ENCODE peak calls at places on chromosomes 6 and 20, in seven cellular contexts. One of them, this sample, is unnamed.

GRCh38 chr20:20505554-20505953 is 137.7 kb downstream of the INSM1 start:
- DNase-seq in left ventricle myocardium inferior: no peak
- DNase-seq in bronchial epithelial cell: no peak
- DNase-seq in AG04449: no peak
- DNase-seq in mucosa of descending colon: no peak
- DNase-seq in endothelial cell: no peak
- DNase-seq in Peyer's patch: no peak
- DNase-seq in this sample: peak

GRCh38 chr20:50427740-50428462 is 82.3 kb upstream of the PTPN1 start:
- DNase-seq in AG04449: no peak
- DNase-seq in bronchial epithelial cell: peak
- DNase-seq in left ventricle myocardium inferior: peak
- DNase-seq in endothelial cell: no peak
- DNase-seq in Peyer's patch: no peak
- DNase-seq in mucosa of descending colon: no peak
- DNase-seq in this sample: no peak

GRCh38 chr6:10626154-10626741 is 68.2 kb downstream of the C6orf52 start:
- DNase-seq in left ventricle myocardium inferior: no peak
- DNase-seq in endothelial cell: no peak
- DNase-seq in bronchial epithelial cell: no peak
- DNase-seq in AG04449: no peak
- DNase-seq in mucosa of descending colon: no peak
- DNase-seq in Peyer's patch: no peak
- DNase-seq in this sample: no peak

GRCh38 chr6:94548211-94548610 is 1029.1 kb upstream of the MANEA start:
- DNase-seq in bronchial epithelial cell: no peak
- DNase-seq in AG04449: no peak
- DNase-seq in mucosa of descending colon: no peak
- DNase-seq in left ventricle myocardium inferior: no peak
- DNase-seq in Peyer's patch: no peak
- DNase-seq in endothelial cell: no peak
- DNase-seq in this sample: no peak

GRCh38 chr6:156167289-156168076 is 609.7 kb upstream of the ARID1B start:
- DNase-seq in mucosa of descending colon: no peak
- DNase-seq in AG04449: no peak
- DNase-seq in endothelial cell: no peak
- DNase-seq in left ventricle myocardium inferior: no peak
- DNase-seq in bronchial epithelial cell: no peak
- DNase-seq in Peyer's patch: no peak
- DNase-seq in this sample: no peak

GRCh38 chr20:58340853-58341252 is 31.3 kb downstream of the RAB22A start:
- DNase-seq in left ventricle myocardium inferior: no peak
- DNase-seq in endothelial cell: no peak
- DNase-seq in AG04449: no peak
- DNase-seq in bronchial epithelial cell: peak
- DNase-seq in Peyer's patch: no peak
- DNase-seq in mucosa of descending colon: no peak
- DNase-seq in this sample: no peak

GRCh38 chr20:36255445-36255844 is 19.2 kb downstream of the AAR2 start:
- DNase-seq in endothelial cell: no peak
- DNase-seq in Peyer's patch: no peak
- DNase-seq in AG04449: no peak
- DNase-seq in mucosa of descending colon: no peak
- DNase-seq in left ventricle myocardium inferior: no peak
- DNase-seq in bronchial epithelial cell: no peak
- DNase-seq in this sample: no peak

GRCh38 chr20:1900321-1900791 is 5.1 kb downstream of the SIRPA start:
- DNase-seq in bronchial epithelial cell: peak
- DNase-seq in mucosa of descending colon: peak
- DNase-seq in AG04449: no peak
- DNase-seq in Peyer's patch: peak
- DNase-seq in left ventricle myocardium inferior: peak
- DNase-seq in endothelial cell: peak
- DNase-seq in this sample: peak

GRCh38 chr6:143061597-143062385 is 1.1 kb downstream of the AIG1 start:
- DNase-seq in bronchial epithelial cell: peak
- DNase-seq in left ventricle myocardium inferior: no peak
- DNase-seq in AG04449: no peak
- DNase-seq in Peyer's patch: no peak
- DNase-seq in endothelial cell: no peak
- DNase-seq in mucosa of descending colon: no peak
- DNase-seq in this sample: no peak

GRCh38 chr6:40845588-40845987 is 193.4 kb downstream of the UNC5CL start:
- DNase-seq in AG04449: no peak
- DNase-seq in endothelial cell: peak
- DNase-seq in mucosa of descending colon: no peak
- DNase-seq in Peyer's patch: no peak
- DNase-seq in left ventricle myocardium inferior: no peak
- DNase-seq in bronchial epithelial cell: peak
- DNase-seq in this sample: peak
- TF ChIP-seq CTCF in AG04449: peak
- TF ChIP-seq CTCF in endothelial cell: peak
- TF ChIP-seq CTCF in mucosa of descending colon: no peak
- TF ChIP-seq CTCF in Peyer's patch: peak
- TF ChIP-seq CTCF in left ventricle myocardium inferior: peak
- TF ChIP-seq CTCF in bronchial epithelial cell: peak
- TF ChIP-seq CTCF in this sample: peak

GRCh38 chr6:38847497-38847896 is 132.4 kb downstream of the DNAH8 start:
- DNase-seq in left ventricle myocardium inferior: no peak
- DNase-seq in mucosa of descending colon: no peak
- DNase-seq in bronchial epithelial cell: no peak
- DNase-seq in Peyer's patch: no peak
- DNase-seq in AG04449: no peak
- DNase-seq in endothelial cell: no peak
- DNase-seq in this sample: peak

GRCh38 chr6:38846844-38847243 is 131.7 kb downstream of the DNAH8 start:
- DNase-seq in mucosa of descending colon: no peak
- DNase-seq in bronchial epithelial cell: peak
- DNase-seq in Peyer's patch: no peak
- DNase-seq in AG04449: no peak
- DNase-seq in endothelial cell: no peak
- DNase-seq in left ventricle myocardium inferior: no peak
- DNase-seq in this sample: no peak

GRCh38 chr6:38843798-38844197 is 128.7 kb downstream of the DNAH8 start:
- DNase-seq in left ventricle myocardium inferior: no peak
- DNase-seq in Peyer's patch: no peak
- DNase-seq in AG04449: no peak
- DNase-seq in mucosa of descending colon: no peak
- DNase-seq in endothelial cell: no peak
- DNase-seq in bronchial epithelial cell: no peak
- DNase-seq in this sample: no peak

GRCh38 chr6:38846361-38846760 is 131.2 kb downstream of the DNAH8 start:
- DNase-seq in left ventricle myocardium inferior: no peak
- DNase-seq in bronchial epithelial cell: no peak
- DNase-seq in mucosa of descending colon: no peak
- DNase-seq in endothelial cell: no peak
- DNase-seq in Peyer's patch: no peak
- DNase-seq in AG04449: no peak
- DNase-seq in this sample: no peak

DNA sequence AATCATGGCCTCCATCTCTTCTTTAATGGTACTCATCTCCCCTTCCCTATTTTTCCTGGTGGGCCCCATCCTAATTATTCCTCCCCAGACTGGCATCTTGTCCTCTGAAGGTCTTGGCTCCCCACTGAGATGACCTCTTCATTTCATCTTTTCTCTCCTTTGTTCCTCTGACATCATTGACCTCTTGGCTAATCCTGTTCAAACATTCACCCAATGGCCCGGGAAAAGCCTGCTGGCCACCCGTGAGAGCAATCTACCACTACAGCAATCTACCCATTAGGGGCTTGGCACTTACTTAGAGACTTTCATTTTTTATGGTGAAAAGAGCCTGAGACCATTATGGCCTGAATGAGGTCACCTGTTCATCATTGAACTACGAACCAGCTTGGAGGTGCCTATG is 130.8 kb downstream of the DNAH8 start:
- DNase-seq in left ventricle myocardium inferior: no peak
- DNase-seq in Peyer's patch: no peak
- DNase-seq in mucosa of descending colon: no peak
- DNase-seq in AG04449: no peak
- DNase-seq in bronchial epithelial cell: no peak
- DNase-seq in endothelial cell: no peak
- DNase-seq in this sample: no peak
- TF ChIP-seq CTCF in left ventricle myocardium inferior: no peak
- TF ChIP-seq CTCF in Peyer's patch: no peak
- TF ChIP-seq CTCF in mucosa of descending colon: no peak
- TF ChIP-seq CTCF in AG04449: no peak
- TF ChIP-seq CTCF in bronchial epithelial cell: no peak
- TF ChIP-seq CTCF in endothelial cell: no peak
- TF ChIP-seq CTCF in this sample: no peak

GRCh38 chr6:33764036-33764435 is 17.3 kb upstream of the IP6K3 start:
- DNase-seq in bronchial epithelial cell: no peak
- DNase-seq in AG04449: no peak
- DNase-seq in Peyer's patch: no peak
- DNase-seq in mucosa of descending colon: no peak
- DNase-seq in left ventricle myocardium inferior: no peak
- DNase-seq in endothelial cell: no peak
- DNase-seq in this sample: no peak

GRCh38 chr6:33762713-33763112 is 16.0 kb upstream of the IP6K3 start:
- DNase-seq in Peyer's patch: no peak
- DNase-seq in endothelial cell: no peak
- DNase-seq in AG04449: no peak
- DNase-seq in bronchial epithelial cell: no peak
- DNase-seq in left ventricle myocardium inferior: no peak
- DNase-seq in mucosa of descending colon: no peak
- DNase-seq in this sample: no peak

GRCh38 chr6:33763483-33763882 is 16.8 kb upstream of the IP6K3 start:
- DNase-seq in endothelial cell: no peak
- DNase-seq in AG04449: no peak
- DNase-seq in bronchial epithelial cell: no peak
- DNase-seq in Peyer's patch: no peak
- DNase-seq in mucosa of descending colon: no peak
- DNase-seq in left ventricle myocardium inferior: no peak
- DNase-seq in this sample: no peak

GRCh38 chr6:33761581-33761921 is 14.8 kb upstream of the IP6K3 start:
- DNase-seq in Peyer's patch: no peak
- DNase-seq in AG04449: no peak
- DNase-seq in bronchial epithelial cell: no peak
- DNase-seq in mucosa of descending colon: no peak
- DNase-seq in endothelial cell: no peak
- DNase-seq in left ventricle myocardium inferior: no peak
- DNase-seq in this sample: no peak

DNA sequence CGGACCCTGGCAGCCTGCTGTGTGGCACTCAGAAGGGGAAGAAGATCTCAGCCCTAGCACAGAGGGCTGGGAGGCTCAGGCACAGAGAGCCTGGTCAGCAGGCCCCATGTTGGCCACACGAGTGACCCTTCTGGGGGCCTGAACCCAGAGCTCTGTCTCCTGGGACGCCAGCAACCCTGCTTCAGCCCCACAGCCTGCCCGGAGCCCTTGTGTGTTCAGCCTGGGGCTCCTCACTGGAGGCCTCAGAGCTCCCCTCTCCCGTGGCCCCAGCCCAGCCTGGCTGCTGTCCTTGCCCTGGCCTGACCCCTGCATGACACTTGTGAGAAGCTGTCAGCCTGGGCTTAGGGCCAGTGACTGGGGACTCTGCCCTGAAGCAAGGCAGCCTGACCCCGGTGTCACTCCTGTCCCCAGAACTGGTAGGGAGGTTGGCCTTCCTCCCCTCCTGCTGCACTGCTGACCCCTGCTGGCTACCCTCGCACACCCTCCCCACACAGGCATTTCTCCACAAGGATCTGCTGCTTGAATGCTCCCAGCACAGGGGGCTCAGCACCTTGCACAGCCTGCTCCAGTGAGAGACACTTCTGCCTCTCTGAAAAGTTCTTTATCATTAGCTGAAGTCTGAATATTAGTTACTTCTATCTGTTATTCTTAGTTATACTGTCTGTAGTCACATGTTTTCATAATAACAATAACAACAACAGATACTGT is 15.4 kb upstream of the IP6K3 start:
- DNase-seq in left ventricle myocardium inferior: peak
- DNase-seq in bronchial epithelial cell: peak
- DNase-seq in Peyer's patch: peak
- DNase-seq in endothelial cell: peak
- DNase-seq in AG04449: no peak
- DNase-seq in mucosa of descending colon: peak
- DNase-seq in this sample: peak
- TF ChIP-seq CTCF in left ventricle myocardium inferior: peak
- TF ChIP-seq CTCF in bronchial epithelial cell: peak
- TF ChIP-seq CTCF in Peyer's patch: peak
- TF ChIP-seq CTCF in endothelial cell: no peak
- TF ChIP-seq CTCF in AG04449: peak
- TF ChIP-seq CTCF in mucosa of descending colon: peak
- TF ChIP-seq CTCF in this sample: peak

GRCh38 chr6:119076966-119077642 is 1.4 kb downstream of the FAM184A start:
- DNase-seq in AG04449: no peak
- DNase-seq in mucosa of descending colon: no peak
- DNase-seq in Peyer's patch: no peak
- DNase-seq in endothelial cell: no peak
- DNase-seq in left ventricle myocardium inferior: no peak
- DNase-seq in bronchial epithelial cell: no peak
- DNase-seq in this sample: peak

GRCh38 chr6:119079288-119079809 is 885 bp upstream of the FAM184A start:
- DNase-seq in mucosa of descending colon: no peak
- DNase-seq in left ventricle myocardium inferior: no peak
- DNase-seq in AG04449: no peak
- DNase-seq in endothelial cell: no peak
- DNase-seq in Peyer's patch: no peak
- DNase-seq in bronchial epithelial cell: peak
- DNase-seq in this sample: no peak

GRCh38 chr6:119078449-119079287 is at the start of gene FAM184A:
- DNase-seq in AG04449: no peak
- DNase-seq in Peyer's patch: peak
- DNase-seq in mucosa of descending colon: peak
- DNase-seq in bronchial epithelial cell: peak
- DNase-seq in left ventricle myocardium inferior: peak
- DNase-seq in endothelial cell: peak
- DNase-seq in this sample: peak

GRCh38 chr6:119076173-119076965 is 2.1 kb downstream of the FAM184A start:
- DNase-seq in Peyer's patch: no peak
- DNase-seq in mucosa of descending colon: no peak
- DNase-seq in left ventricle myocardium inferior: no peak
- DNase-seq in endothelial cell: no peak
- DNase-seq in bronchial epithelial cell: no peak
- DNase-seq in AG04449: no peak
- DNase-seq in this sample: peak

DNA sequence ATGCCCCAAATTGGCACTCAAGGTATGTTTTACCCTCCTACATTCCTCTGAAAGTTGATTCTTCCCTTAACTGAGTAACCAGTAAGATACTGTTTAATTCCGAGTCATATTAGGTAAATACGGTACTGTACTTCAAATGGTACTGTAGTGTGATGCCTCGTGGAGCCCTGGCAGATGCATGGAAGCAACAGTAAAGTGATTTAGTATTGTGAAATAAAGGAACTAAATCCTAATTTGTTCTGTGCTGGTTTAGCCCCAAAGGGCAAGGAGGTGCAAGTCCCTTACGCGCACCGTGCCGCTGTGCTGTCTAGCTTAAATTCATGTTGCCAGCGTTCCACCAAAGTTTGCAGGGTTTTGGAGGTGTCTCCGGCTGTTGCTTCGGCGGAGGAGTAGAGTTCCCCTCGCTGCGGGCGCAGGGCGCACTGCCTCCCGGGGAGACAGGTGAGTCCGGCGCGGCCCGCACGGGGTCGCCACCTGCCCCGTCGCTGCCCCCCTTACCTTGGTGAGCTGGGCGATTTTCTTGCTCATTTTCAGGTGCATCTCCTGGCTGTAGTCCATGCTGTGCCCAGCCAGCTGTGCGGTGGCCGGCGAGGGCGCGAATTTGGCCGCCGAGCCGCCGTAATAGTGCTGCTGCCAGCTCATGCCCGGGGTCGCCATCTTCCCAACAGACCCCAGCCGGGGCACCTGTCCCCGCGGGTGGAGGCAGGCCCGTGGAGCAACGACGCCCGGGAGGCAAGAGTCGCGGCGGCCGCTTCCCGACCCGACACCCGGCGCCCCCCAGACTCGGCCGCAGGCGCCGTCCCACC is 618 bp downstream of the FAM184A start:
- DNase-seq in bronchial epithelial cell: peak
- DNase-seq in left ventricle myocardium inferior: no peak
- DNase-seq in AG04449: no peak
- DNase-seq in endothelial cell: peak
- DNase-seq in Peyer's patch: peak
- DNase-seq in mucosa of descending colon: peak
- DNase-seq in this sample: peak
- TF ChIP-seq CTCF in bronchial epithelial cell: no peak
- TF ChIP-seq CTCF in left ventricle myocardium inferior: no peak
- TF ChIP-seq CTCF in AG04449: no peak
- TF ChIP-seq CTCF in endothelial cell: no peak
- TF ChIP-seq CTCF in Peyer's patch: no peak
- TF ChIP-seq CTCF in mucosa of descending colon: no peak
- TF ChIP-seq CTCF in this sample: peak